ENCODE peak calls at places on chromosome 21, in six cellular contexts. V, G, T, P, B and Z are unnamed samples.

GRCh38 chr21:33075596-33076195 is 5.8 kb downstream of the OLIG1 start:
- DNase-seq in B (no peak), G (no peak), V (no peak), T (no peak), P (no peak), Z (peak; percentile 7)

GRCh38 chr21:44521301-44521927 is 18.6 kb downstream of the KRTAP10-1 start:
- DNase-seq in G (no peak), T (no peak), P (peak; percentile 62), V (no peak), B (no peak), Z (no peak)

GRCh38 chr21:41976611-41977010 is 22.8 kb upstream of the C2CD2 start:
- DNase-seq in B (no peak), V (no peak), G (no peak), T (no peak), P (no peak), Z (no peak)

GRCh38 chr21:14206222-14206621 is 4.5 kb downstream of the LIPI start:
- DNase-seq in G (no peak), P (no peak), V (no peak), T (no peak), B (no peak), Z (no peak)

GRCh38 chr21:44738621-44739020 is 27.2 kb upstream of the TSPEAR start:
- DNase-seq in P (no peak), T (no peak), G (no peak), V (no peak), B (no peak), Z (no peak)

GRCh38 chr21:38797470-38797869 is 8.3 kb upstream of the ETS2 start:
- DNase-seq in P (no peak), T (peak; percentile 54), G (no peak), V (no peak), B (no peak), Z (no peak)

GRCh38 chr21:35179990-35180557 is 131.0 kb upstream of the RUNX1 start:
- DNase-seq in P (no peak), B (no peak), V (no peak), G (no peak), T (peak; percentile 8), Z (no peak)

GRCh38 chr21:30713786-30714185 is 4.8 kb downstream of the KRTAP21-3 start:
- DNase-seq in P (no peak), B (no peak), V (no peak), T (no peak), G (no peak), Z (no peak)

GRCh38 chr21:33036430-33037162 is 10.9 kb downstream of the OLIG2 start:
- DNase-seq in B (no peak), T (peak; percentile 59), P (no peak), V (no peak), G (peak; percentile 18), Z (peak; percentile 61)

GRCh38 chr21:38773108-38774061 is 32.3 kb upstream of the ETS2 start:
- DNase-seq in B (no peak), T (peak; percentile 71), P (no peak), V (no peak), G (no peak), Z (peak; percentile 19)

GRCh38 chr21:31098576-31099005 is 60.3 kb upstream of the KRTAP19-8 start:
- DNase-seq in V (peak; percentile 58), B (peak; percentile 47), P (peak; percentile 78), G (peak; percentile 80), T (peak; percentile 62), Z (peak; percentile 84)

GRCh38 chr21:35400233-35400939 is 351.3 kb upstream of the RUNX1 start:
- DNase-seq in G (peak; percentile 11), B (no peak), V (no peak), T (peak; percentile 60), P (no peak), Z (peak; percentile 43)

GRCh38 chr21:41712201-41712600 is 54.7 kb downstream of the RIPK4 start:
- DNase-seq in P (peak; percentile 48), T (no peak), G (no peak), B (no peak), V (no peak), Z (no peak)

GRCh38 chr21:39654951-39655350 is 42.2 kb downstream of the B3GALT5 start:
- DNase-seq in P (no peak), V (no peak), G (no peak), B (no peak), T (no peak), Z (no peak)

GRCh38 chr21:22343303-22343702 is 1345.1 kb downstream of the NCAM2 start:
- DNase-seq in V (no peak), G (no peak), P (no peak), B (no peak), T (no peak), Z (no peak)

GRCh38 chr21:43308101-43308500 is 118.8 kb downstream of the SIK1 start:
- DNase-seq in T (no peak), V (no peak), P (peak; percentile 52), G (no peak), B (no peak), Z (no peak)

GRCh38 chr21:34205811-34206635 is 132.6 kb downstream of the MRPS6 start:
- DNase-seq in T (no peak), G (no peak), P (no peak), B (no peak), V (no peak), Z (no peak)

GRCh38 chr21:21291883-21292569 is 293.8 kb downstream of the NCAM2 start:
- DNase-seq in B (no peak), T (no peak), G (no peak), P (no peak), V (no peak), Z (no peak)

GRCh38 chr21:46416551-46416950 is 42.1 kb upstream of the DIP2A start:
- DNase-seq in T (no peak), B (no peak), P (no peak), G (no peak), V (no peak), Z (no peak)